ENCODE peak calls at places on chromosomes 3 and 15, in five cellular contexts. D is stromal cell of bone marrow, M is left cardiac atrium, B is ovary, H is cardiac fibroblast. U is an unnamed sample.

GRCh38 chr3:50220109-50220508 is 15.0 kb downstream of the SLC38A3 start:
- DNase-seq in D (no peak), M (no peak), B (no peak), H (no peak), U (no peak)

GRCh38 chr3:193499152-193499551 is 55.5 kb downstream of the ATP13A4 start:
- DNase-seq in D (no peak), M (no peak), B (no peak), H (peak; percentile 2), U (no peak)

GRCh38 chr3:182470187-182470586 is 323.1 kb upstream of the ATP11B start:
- DNase-seq in D (no peak), M (no peak), B (no peak), H (no peak), U (no peak)

GRCh38 chr3:142498397-142499180 is 50.8 kb upstream of the XRN1 start:
- DNase-seq in D (no peak), M (no peak), B (no peak), H (peak; percentile 26), U (no peak)

GRCh38 chr15:31332020-31332680 is 5.5 kb downstream of the KLF13 start:
- DNase-seq in D (no peak), M (no peak), B (no peak), H (no peak), U (no peak)

GRCh38 chr3:180804871-180805430 is 107.5 kb upstream of the FXR1 start:
- DNase-seq in D (peak; percentile 29), M (peak; percentile 46), B (peak; percentile 30), H (peak; percentile 68), U (peak; percentile 47)

GRCh38 chr3:159911011-159911663 is 77.5 kb upstream of the IL12A start:
- DNase-seq in D (no peak), M (no peak), B (no peak), H (no peak), U (no peak)

GRCh38 chr3:165254812-165255211 is 58.6 kb upstream of the SLITRK3 start:
- DNase-seq in D (no peak), M (no peak), B (no peak), H (peak; percentile 45), U (peak; percentile 11)

GRCh38 chr3:171417813-171418212 is 42.4 kb downstream of the TNIK start:
- DNase-seq in D (peak; percentile 59), M (no peak), B (no peak), H (peak; percentile 91), U (peak; percentile 47)

GRCh38 chr3:103511891-103512290 is 1077.1 kb downstream of the ZPLD1 start:
- DNase-seq in D (no peak), M (no peak), B (no peak), H (no peak), U (no peak)

GRCh38 chr3:141858312-141858711 is 18.1 kb upstream of the ATP1B3 start:
- DNase-seq in D (no peak), M (no peak), B (no peak), H (no peak), U (no peak)

GRCh38 chr15:84992157-84992940 is 10.7 kb downstream of the PDE8A start:
- DNase-seq in D (peak; percentile 86), M (no peak), B (no peak), H (peak; percentile 63), U (peak; percentile 65)

GRCh38 chr15:34708422-34708821 is 46.4 kb downstream of the GJD2 start:
- DNase-seq in D (peak; percentile 22), M (no peak), B (no peak), H (peak; percentile 66), U (peak; percentile 66)

U was measured in GM03348.